ENCODE peak calls at places on chromosomes 11 and 22, in five cellular contexts. M, K, C, O and J are unnamed samples. For H3K4me1, the result is how much of the 10 kb centered on the place peaks cover.

GRCh38 chr11:100581318-100581717 is 105.8 kb upstream of the ARHGAP42 start:
- DNase-seq in K (no peak), C (no peak), O (no peak), M (no peak), J (no peak)

GRCh38 chr22:39237276-39238123 is 7.3 kb downstream of the PDGFB start:
- DNase-seq in M (no peak), C (no peak), O (no peak), K (no peak), J (no peak)

GRCh38 chr11:8383627-8384026 is 119.9 kb upstream of the LMO1 start:
- DNase-seq in M (no peak), K (no peak), C (no peak), O (peak), J (no peak)

GRCh38 chr22:39446239-39446721 is 10.5 kb upstream of the MGAT3 start:
- DNase-seq in O (no peak), K (no peak), M (no peak), C (peak), J (peak)

GRCh38 chr11:105910095-105910715 is 111.8 kb downstream of the MSANTD4 start:
- DNase-seq in M (no peak), K (peak), C (no peak), O (no peak), J (no peak)

GRCh38 chr22:38724926-38725571 is 19.3 kb downstream of the GTPBP1 start:
- DNase-seq in O (no peak), C (peak), K (no peak), M (peak), J (peak)

GRCh38 chr11:112529071-112529470 is 268.4 kb upstream of the PLET1 start:
- DNase-seq in K (no peak), C (no peak), O (no peak), M (no peak), J (no peak)

GRCh38 chr11:37320921-37321320 is 722.9 kb upstream of the RAG2 start:
- DNase-seq in K (peak), C (no peak), M (no peak), O (no peak), J (no peak)

GRCh38 chr22:38243007-38243775 is 29.6 kb downstream of the TMEM184B start:
- DNase-seq in O (no peak), M (peak), C (no peak), K (no peak), J (peak)

GRCh38 chr22:46137218-46137766 is 13.0 kb upstream of the PPARA start:
- DNase-seq in K (no peak), M (no peak), O (no peak), C (peak), J (no peak)

GRCh38 chr11:111112614-111113013 is 132.9 kb upstream of the POU2AF2 start:
- DNase-seq in M (no peak), C (no peak), K (no peak), O (no peak), J (no peak)

GRCh38 chr22:43234299-43234988 is 47.5 kb upstream of the TTLL12 start:
- DNase-seq in M (no peak), C (no peak), O (no peak), K (no peak), J (no peak)

GRCh38 chr22:43160497-43161126 is 9.3 kb downstream of the TSPO start:
- DNase-seq in O (no peak), M (no peak), C (no peak), K (no peak), J (no peak)

GRCh38 chr11:118002010-118002540 is 15.9 kb downstream of the IL10RA start:
- DNase-seq in C (peak), M (no peak), O (no peak), K (peak), J (peak)

GRCh38 chr22:22893077-22893805 is 5.6 kb downstream of the IGLL5 start:
- DNase-seq in K (no peak), C (peak), M (no peak), O (no peak), J (no peak)

GRCh38 chr11:57276857-57277505 is 39.9 kb upstream of the APLNR start:
- DNase-seq in K (peak), C (no peak), M (peak), O (no peak), J (peak)

GRCh38 chr11:61023086-61024035 is 51.9 kb downstream of the CD6 start:
- DNase-seq in O (no peak), C (no peak), M (no peak), K (no peak), J (peak)

GRCh38 chr11:19419813-19420212 is 179.1 kb upstream of the E2F8 start:
- DNase-seq in M (no peak), C (no peak), O (no peak), K (peak), J (no peak)

GRCh38 chr11:107592256-107592655 is 1.3 kb downstream of the ELMOD1 start:
- DNase-seq in O (no peak), M (no peak), C (no peak), K (no peak), J (no peak)

DNA sequence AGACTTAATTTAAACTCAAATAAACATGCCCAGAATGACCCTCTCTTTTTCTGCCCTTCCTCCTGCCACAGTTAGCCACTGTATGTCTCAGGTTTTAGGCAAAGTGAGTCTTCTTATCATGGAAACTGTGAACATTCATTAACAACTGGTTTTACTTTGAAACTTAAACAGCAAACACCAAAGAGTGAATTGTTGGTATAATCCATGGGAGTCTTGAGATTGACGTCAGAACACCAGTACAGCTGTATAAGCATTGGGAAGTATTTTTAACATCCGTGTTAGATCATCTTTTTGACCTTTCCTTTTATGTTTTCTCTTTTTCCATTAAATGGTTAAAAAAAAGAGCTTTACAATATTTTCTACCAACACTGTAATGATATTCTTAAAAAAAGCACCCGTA is 38.9 kb downstream of the ARHGEF12 start:
- DNase-seq in K (no peak), M (no peak), C (no peak), O (no peak), J (no peak)
- H3K27ac ChIP-seq in K (no peak), M (no peak), C (no peak), O (no peak), J (no peak)

DNA sequence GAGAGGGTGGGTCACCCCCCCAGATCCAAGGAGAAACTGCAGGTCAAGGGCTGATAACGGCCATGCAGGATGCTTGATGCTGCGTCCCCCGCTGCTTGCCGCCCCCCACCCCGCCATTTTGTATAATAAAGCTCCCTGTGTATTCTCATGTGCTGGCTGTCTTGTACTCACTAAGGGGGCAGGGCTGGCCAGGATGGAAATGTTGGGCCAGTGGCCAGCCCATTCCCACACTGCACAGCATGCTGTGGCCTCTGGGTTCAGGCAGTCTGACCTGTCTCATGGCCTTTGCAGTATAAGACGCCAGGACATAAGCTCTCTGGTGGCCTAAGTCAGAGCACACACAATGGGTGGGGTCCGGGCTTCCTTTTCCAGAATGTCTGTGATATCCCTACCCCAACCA is 421 bp upstream of the PRR33 start:
- DNase-seq in C (no peak), M (no peak), K (no peak), O (no peak), J (no peak)
- H3K4me1 ChIP-seq in C (half or more), M (under half), K (under half), O (under half), J (under half)

DNA sequence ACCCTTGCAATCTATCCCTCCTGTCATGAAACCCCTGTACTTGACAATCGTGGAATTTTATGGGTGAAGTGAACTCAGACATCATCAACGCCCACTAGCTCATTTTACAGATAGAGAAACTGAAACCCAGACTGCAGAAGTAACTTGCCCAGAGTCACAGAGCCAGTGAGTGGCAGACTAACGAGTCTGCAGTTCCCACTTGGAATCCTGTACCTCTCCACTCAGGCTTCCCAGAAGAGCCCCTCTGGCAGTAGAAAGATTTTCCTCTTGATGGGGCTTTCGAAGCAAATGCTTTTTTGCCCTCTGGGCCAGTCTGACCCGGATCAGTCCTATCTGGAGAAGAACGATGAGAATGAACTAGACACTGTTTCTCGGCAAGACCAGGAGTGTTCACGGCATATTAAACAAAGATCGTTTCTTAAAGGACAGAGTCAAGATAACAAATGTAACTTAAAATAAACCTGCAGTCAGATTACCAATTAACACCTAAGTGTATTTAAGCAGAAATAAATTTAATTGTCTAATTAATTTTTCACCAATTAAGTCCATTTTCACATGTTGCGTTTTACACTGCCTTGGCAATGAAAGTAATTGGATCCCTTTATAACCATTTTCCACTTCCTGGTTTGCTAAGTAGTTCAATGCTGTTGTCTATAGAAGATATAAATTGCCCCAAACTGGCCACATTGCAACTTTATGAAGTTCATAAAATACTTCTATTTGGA is 61.3 kb upstream of the CREB3L1 start:
- DNase-seq in O (no peak), M (peak), K (no peak), C (no peak), J (peak)
- H3K27ac ChIP-seq in O (no peak), M (no peak), K (no peak), C (no peak), J (peak)

GRCh38 chr11:12687740-12688139 is 13.5 kb downstream of the TEAD1 start:
- DNase-seq in O (no peak), K (peak), M (no peak), C (no peak), J (no peak)
- H3K4me1 ChIP-seq in O (under half), K (half or more), M (under half), C (under half), J (under half)